ENCODE peak calls at places on chromosomes 16 and 17, in four cellular contexts. O is HepG2, K is K562, I is HCT116. Q is an unnamed sample.

GRCh38 chr16:48535831-48536599 is 74.0 kb downstream of the N4BP1 start:
- DNase-seq in I (no peak), K (no peak), O (peak; percentile 21), Q (no peak)

GRCh38 chr17:8940866-8941471 is 24.5 kb downstream of the PIK3R5 start:
- DNase-seq in K (no peak), O (no peak), I (no peak), Q (no peak)

GRCh38 chr17:50221500-50222480 is 20.4 kb upstream of the COL1A1 start:
- DNase-seq in O (no peak), I (no peak), K (no peak), Q (no peak)

GRCh38 chr16:83675136-83675535 is 132.6 kb upstream of the HSBP1 start:
- DNase-seq in K (no peak), I (no peak), O (no peak), Q (no peak)

GRCh38 chr17:338442-339192 is 14.0 kb downstream of the RPH3AL start:
- DNase-seq in I (no peak), O (peak; percentile 81), K (no peak), Q (no peak)

GRCh38 chr17:51016099-51016498 is 104.6 kb downstream of the SPAG9 start:
- DNase-seq in K (no peak), O (no peak), I (no peak), Q (no peak)

GRCh38 chr17:8753976-8754440 is 4.3 kb downstream of the SPDYE4 start:
- DNase-seq in I (peak; percentile 31), O (peak; percentile 34), K (no peak), Q (peak; percentile 25)

GRCh38 chr16:76277099-76278030 is at the start of gene CNTNAP4:
- DNase-seq in O (no peak), I (no peak), K (no peak), Q (no peak)

GRCh38 chr17:47855737-47856136 is 4.8 kb upstream of the SP6 start:
- DNase-seq in I (no peak), K (no peak), O (no peak), Q (no peak)

GRCh38 chr17:165939-166338 is 15.5 kb downstream of the DOC2B start:
- DNase-seq in I (no peak), O (no peak), K (no peak), Q (no peak)

GRCh38 chr17:80287806-80288579 is 27.3 kb downstream of the RNF213 start:
- DNase-seq in O (no peak), I (no peak), K (no peak), Q (no peak)

GRCh38 chr17:27846042-27846655 is 45.8 kb upstream of the NOS2 start:
- DNase-seq in I (no peak), O (no peak), K (no peak), Q (no peak)

GRCh38 chr16:58048914-58049696 is 23.6 kb downstream of the MMP15 start:
- DNase-seq in K (no peak), I (no peak), O (no peak), Q (no peak)

GRCh38 chr17:64547354-64547753 is 40.6 kb downstream of the CEP95 start:
- DNase-seq in K (peak; percentile 70), O (no peak), I (no peak), Q (no peak)

GRCh38 chr17:21094298-21094704 is 32.5 kb upstream of the DHRS7B start:
- DNase-seq in K (no peak), I (no peak), O (peak; percentile 76), Q (no peak)

GRCh38 chr17:79776378-79777165 is 1.4 kb upstream of the CBX2 start:
- DNase-seq in O (peak; percentile 44), K (no peak), I (no peak), Q (no peak)

GRCh38 chr17:7306911-7307685 is at the start of gene EIF5A:
- DNase-seq in K (peak; percentile 97), I (peak; percentile 100), O (peak; percentile 100), Q (peak; percentile 100)

GRCh38 chr17:7311110-7311698 is 3.8 kb downstream of the EIF5A start:
- DNase-seq in I (no peak), K (no peak), O (no peak), Q (no peak)

GRCh38 chr17:7307686-7308624 is 527 bp downstream of the EIF5A start:
- DNase-seq in O (no peak), I (no peak), K (peak; percentile 49), Q (no peak)

GRCh38 chr17:7309628-7310027 is 2.2 kb downstream of the EIF5A start:
- DNase-seq in I (no peak), K (no peak), O (no peak), Q (no peak)

DNA sequence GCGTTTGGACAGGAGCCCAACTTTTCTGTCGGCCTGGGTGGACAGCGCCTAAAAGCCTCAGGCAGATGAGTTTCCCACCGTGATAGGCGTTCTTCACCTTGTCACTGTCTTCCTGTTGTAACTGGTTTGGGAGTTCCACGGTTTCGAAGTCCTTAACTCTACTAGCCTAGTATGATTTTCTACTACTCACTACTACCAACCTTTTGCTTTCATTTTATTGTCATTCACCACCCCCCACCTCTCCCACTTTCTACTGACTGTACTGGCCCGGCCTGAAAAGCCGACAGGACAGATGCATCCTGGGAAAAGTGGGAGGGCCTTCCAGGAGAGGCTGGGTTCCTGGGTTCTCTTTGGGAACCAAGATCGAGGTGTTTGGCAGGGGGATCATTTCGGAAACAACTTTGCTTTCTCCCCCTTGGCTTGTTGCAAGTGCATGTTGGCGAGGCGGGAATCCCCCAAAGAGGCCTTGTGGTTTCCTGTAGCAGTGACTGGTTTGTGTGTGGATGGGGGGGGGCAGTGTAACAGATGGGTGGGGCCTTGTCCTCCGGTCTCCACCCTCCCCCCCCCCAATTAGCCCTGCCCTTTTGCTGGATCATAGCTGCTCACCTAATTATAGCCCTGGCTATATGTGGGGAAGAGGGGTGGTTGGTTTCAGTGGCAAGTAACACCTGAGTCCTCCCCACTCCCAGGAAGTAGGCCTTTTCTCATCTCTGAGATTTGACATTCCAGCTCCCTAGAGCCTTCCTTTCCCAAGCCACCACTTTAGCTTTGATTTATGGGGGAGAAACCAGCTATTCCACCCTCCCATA is 1.4 kb downstream of the EIF5A start:
- DNase-seq in O (peak; percentile 79), I (peak; percentile 72), K (peak; percentile 71), Q (no peak)
- TF ChIP-seq REST in O (no peak), I (no peak), K (no peak), Q (peak; percentile 39)

GRCh38 chr17:39246274-39246673 is 20.5 kb upstream of the STAC2 start:
- DNase-seq in I (no peak), K (peak; percentile 30), O (no peak), Q (no peak)
- TF ChIP-seq CTCF in I (peak; percentile 20), K (peak; percentile 37), O (no peak), Q (no peak)

DNA sequence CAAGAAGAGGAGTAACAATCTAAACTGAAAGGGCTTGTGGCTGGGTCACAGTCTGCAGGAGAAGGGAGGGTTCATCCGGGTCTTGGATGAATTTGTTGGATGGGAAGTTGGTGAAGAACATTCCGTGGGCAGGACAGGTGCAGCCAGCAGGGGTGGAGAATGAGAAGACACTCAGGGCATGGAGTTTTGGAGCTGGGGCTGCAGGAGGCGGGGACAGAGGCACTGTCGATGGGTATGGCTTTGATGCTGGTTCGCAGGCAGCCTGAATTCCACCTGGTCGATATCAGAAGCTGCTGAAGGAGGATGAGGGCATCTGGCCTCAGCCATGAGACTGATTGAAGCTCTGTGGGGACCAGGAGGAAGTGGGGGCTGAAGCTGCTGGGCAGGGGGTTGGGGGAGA is 36.1 kb upstream of the CBFA2T3 start:
- DNase-seq in I (no peak), K (no peak), O (no peak), Q (no peak)
- TF ChIP-seq TCF7L2 in I (no peak), K (no peak), O (no peak), Q (no peak)

DNA sequence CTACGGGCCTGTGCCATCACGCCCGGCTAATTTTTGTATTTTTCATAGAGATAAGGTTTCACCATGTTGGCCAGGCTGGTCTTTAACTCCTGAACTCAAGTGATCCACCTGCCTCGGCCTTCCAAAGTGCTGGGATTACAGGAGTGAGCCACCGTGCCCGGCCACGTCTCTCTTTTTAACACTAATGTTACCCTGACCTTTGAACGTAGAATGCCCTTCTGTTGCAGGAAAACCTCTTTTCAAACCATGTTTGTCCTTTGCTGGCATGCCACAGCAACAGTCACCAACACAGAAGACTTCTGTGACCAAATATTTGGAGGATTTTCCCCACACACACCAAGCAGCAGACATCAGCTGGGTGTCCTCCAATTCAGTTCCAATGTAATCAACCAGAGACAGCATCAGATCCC is 7.8 kb upstream of the HSD17B1 start:
- DNase-seq in K (no peak), O (peak; percentile 83), I (no peak), Q (no peak)
- TF ChIP-seq REST in K (no peak), O (no peak), I (no peak), Q (no peak)

GRCh38 chr17:58249270-58250133 is 11.1 kb downstream of the LPO start:
- DNase-seq in I (peak; percentile 35), O (peak; percentile 24), K (peak; percentile 92), Q (peak; percentile 20)

GRCh38 chr17:58250344-58251011 is 12.1 kb downstream of the LPO start:
- DNase-seq in O (peak; percentile 93), K (no peak), I (no peak), Q (no peak)

GRCh38 chr17:58253082-58253481 is 14.7 kb downstream of the LPO start:
- DNase-seq in K (no peak), I (no peak), O (no peak), Q (no peak)

GRCh38 chr17:58252141-58252540 is 13.8 kb downstream of the LPO start:
- DNase-seq in I (no peak), O (no peak), K (no peak), Q (no peak)

DNA sequence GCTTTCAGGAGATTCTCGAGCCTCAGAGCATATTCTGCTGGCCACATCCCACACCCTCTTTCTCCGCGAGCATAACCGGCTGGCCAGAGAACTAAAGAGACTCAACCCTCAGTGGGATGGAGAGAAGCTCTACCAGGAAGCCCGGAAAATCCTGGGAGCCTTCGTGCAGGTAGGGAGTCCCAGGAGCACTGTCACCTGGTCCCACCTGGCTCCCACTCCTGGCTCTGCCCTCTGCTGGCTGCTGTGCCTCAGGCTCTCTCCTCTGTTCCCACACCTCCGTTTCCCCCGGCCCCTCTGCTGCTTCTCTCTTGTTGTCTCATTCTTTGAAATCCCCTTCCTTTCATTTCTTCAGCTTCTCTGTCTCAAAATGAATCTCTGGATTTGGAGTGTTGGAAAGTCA is 16.4 kb downstream of the LPO start:
- DNase-seq in K (no peak), I (peak; percentile 22), O (no peak), Q (no peak)
- TF ChIP-seq CTCF in K (peak; percentile 34), I (peak; percentile 90), O (peak; percentile 38), Q (peak; percentile 18)

GRCh38 chr17:4663711-4664110 is 22.2 kb upstream of the ALOX15 start:
- DNase-seq in K (no peak), O (no peak), I (no peak), Q (no peak)

GRCh38 chr17:4664230-4664629 is 22.8 kb upstream of the ALOX15 start:
- DNase-seq in K (no peak), I (no peak), O (no peak), Q (no peak)

GRCh38 chr17:4657678-4658077 is 16.2 kb upstream of the ALOX15 start:
- DNase-seq in I (no peak), O (no peak), K (no peak), Q (no peak)

GRCh38 chr17:4658478-4659305 is 17.2 kb upstream of the ALOX15 start:
- DNase-seq in O (no peak), I (no peak), K (peak; percentile 78), Q (no peak)
- TF ChIP-seq TCF7L2 in O (no peak), I (no peak), K (no peak), Q (no peak)

GRCh38 chr16:2905241-2905987 is 6.3 kb upstream of the FLYWCH1 start:
- DNase-seq in O (peak; percentile 97), K (peak; percentile 99), I (peak; percentile 99), Q (peak; percentile 98)
- TF ChIP-seq REST in O (peak; percentile 79), K (no peak), I (no peak), Q (peak; percentile 36)

GRCh38 chr17:11035681-11036080 is 197.8 kb upstream of the PIRT start:
- DNase-seq in K (no peak), O (no peak), I (no peak), Q (no peak)
- TF ChIP-seq CTCF in K (no peak), O (no peak), I (no peak), Q (no peak)